ENCODE peak calls at places on chromosomes 11 and 22, in ten cellular contexts. I is tibial artery; G is tibial nerve; U is GM23248; O is OCI-LY7; H is CD8-positive, alpha-beta memory T cell; P is heart right ventricle; L is uterus; D is aorta; Q is mesenchymal stem cell. K is an unnamed sample.

GRCh38 chr11:109902764-109903436 is 190.3 kb upstream of the ZC3H12C start:
- DNase-seq in O (no peak), H (no peak), I (no peak), Q (no peak), P (no peak), D (no peak), G (no peak), U (no peak), L (no peak), K (no peak)

GRCh38 chr11:130726234-130726559 is 190.1 kb downstream of the SNX19 start:
- DNase-seq in P (peak; percentile 61), H (no peak), L (peak; percentile 24), D (no peak), G (peak; percentile 25), U (peak; percentile 39), Q (peak; percentile 55), I (no peak), O (no peak), K (peak; percentile 84)

GRCh38 chr11:33936745-33937612 is 45.1 kb upstream of the LMO2 start:
- DNase-seq in U (peak; percentile 90), O (no peak), G (peak; percentile 43), I (peak; percentile 88), L (peak; percentile 67), P (peak; percentile 82), H (no peak), D (peak; percentile 87), Q (peak; percentile 78), K (peak; percentile 94)

GRCh38 chr11:103035656-103036434 is 56.1 kb downstream of the DCUN1D5 start:
- DNase-seq in O (peak; percentile 84), U (peak; percentile 95), D (no peak), I (no peak), L (no peak), H (peak; percentile 54), Q (peak; percentile 95), G (peak; percentile 67), P (peak; percentile 44), K (no peak)

GRCh38 chr11:12529793-12530192 is 144.4 kb upstream of the TEAD1 start:
- DNase-seq in O (no peak), U (peak; percentile 54), Q (peak; percentile 21), I (no peak), D (no peak), L (no peak), H (no peak), G (no peak), P (no peak), K (no peak)

GRCh38 chr11:11931461-11932055 is 76.9 kb downstream of the DKK3 start:
- DNase-seq in P (peak; percentile 27), U (peak; percentile 87), O (peak; percentile 38), I (no peak), L (peak; percentile 44), D (no peak), Q (peak; percentile 65), H (peak; percentile 22), G (peak; percentile 54), K (no peak)

GRCh38 chr11:3994030-3994640 is 100.5 kb upstream of the RRM1 start:
- DNase-seq in Q (peak; percentile 24), U (peak; percentile 51), D (no peak), L (no peak), H (no peak), P (no peak), O (no peak), I (no peak), G (no peak), K (no peak)

GRCh38 chr11:120432056-120433018 is 79.2 kb upstream of the GRIK4 start:
- DNase-seq in G (peak; percentile 52), D (no peak), O (no peak), L (peak; percentile 50), Q (peak; percentile 99), I (no peak), P (peak; percentile 64), U (peak; percentile 97), H (peak; percentile 1), K (no peak)

GRCh38 chr11:59859695-59860094 is 6.6 kb downstream of the TCN1 start:
- DNase-seq in Q (no peak), L (no peak), O (no peak), I (no peak), G (no peak), P (no peak), U (no peak), H (no peak), D (no peak), K (no peak)

GRCh38 chr22:41360126-41360525 is 21.6 kb upstream of the TEF start:
- DNase-seq in Q (no peak), U (no peak), D (no peak), G (no peak), H (no peak), L (no peak), I (no peak), P (no peak), O (no peak), K (no peak)

GRCh38 chr11:76648061-76648460 is 22.5 kb downstream of the LRRC32 start:
- DNase-seq in Q (no peak), P (no peak), D (peak; percentile 25), G (no peak), O (no peak), H (no peak), L (no peak), U (no peak), I (no peak), K (no peak)

GRCh38 chr11:120643254-120643653 is 131.7 kb downstream of the GRIK4 start:
- DNase-seq in L (no peak), I (no peak), P (no peak), G (no peak), Q (no peak), O (no peak), D (no peak), H (no peak), U (no peak), K (no peak)

GRCh38 chr11:40542821-40543220 is 916.6 kb downstream of the LRRC4C start:
- DNase-seq in I (no peak), L (no peak), H (no peak), O (no peak), Q (no peak), P (no peak), G (no peak), U (no peak), D (no peak), K (no peak)

GRCh38 chr11:126310992-126311310 is 7.1 kb downstream of the DCPS start:
- DNase-seq in I (no peak), H (no peak), U (peak; percentile 36), Q (peak; percentile 38), L (no peak), D (peak; percentile 17), G (no peak), P (no peak), O (no peak), K (no peak)

GRCh38 chr11:67535577-67535976 is 12.3 kb upstream of the CABP2 start:
- DNase-seq in Q (no peak), P (no peak), D (no peak), I (no peak), L (no peak), H (no peak), G (no peak), U (no peak), O (no peak), K (no peak)
- H3K9me3 ChIP-seq in Q (peaks cover 29% of the 10 kb centered on the region), P (no peaks in the 10 kb centered on the region), D (no peaks in the 10 kb centered on the region), I (peaks cover 4% of the 10 kb centered on the region), L (no peaks in the 10 kb centered on the region), H (no peaks in the 10 kb centered on the region), G (no peaks in the 10 kb centered on the region), U (no peaks in the 10 kb centered on the region), O (peaks cover 27% of the 10 kb centered on the region), K (no peaks in the 10 kb centered on the region)

DNA sequence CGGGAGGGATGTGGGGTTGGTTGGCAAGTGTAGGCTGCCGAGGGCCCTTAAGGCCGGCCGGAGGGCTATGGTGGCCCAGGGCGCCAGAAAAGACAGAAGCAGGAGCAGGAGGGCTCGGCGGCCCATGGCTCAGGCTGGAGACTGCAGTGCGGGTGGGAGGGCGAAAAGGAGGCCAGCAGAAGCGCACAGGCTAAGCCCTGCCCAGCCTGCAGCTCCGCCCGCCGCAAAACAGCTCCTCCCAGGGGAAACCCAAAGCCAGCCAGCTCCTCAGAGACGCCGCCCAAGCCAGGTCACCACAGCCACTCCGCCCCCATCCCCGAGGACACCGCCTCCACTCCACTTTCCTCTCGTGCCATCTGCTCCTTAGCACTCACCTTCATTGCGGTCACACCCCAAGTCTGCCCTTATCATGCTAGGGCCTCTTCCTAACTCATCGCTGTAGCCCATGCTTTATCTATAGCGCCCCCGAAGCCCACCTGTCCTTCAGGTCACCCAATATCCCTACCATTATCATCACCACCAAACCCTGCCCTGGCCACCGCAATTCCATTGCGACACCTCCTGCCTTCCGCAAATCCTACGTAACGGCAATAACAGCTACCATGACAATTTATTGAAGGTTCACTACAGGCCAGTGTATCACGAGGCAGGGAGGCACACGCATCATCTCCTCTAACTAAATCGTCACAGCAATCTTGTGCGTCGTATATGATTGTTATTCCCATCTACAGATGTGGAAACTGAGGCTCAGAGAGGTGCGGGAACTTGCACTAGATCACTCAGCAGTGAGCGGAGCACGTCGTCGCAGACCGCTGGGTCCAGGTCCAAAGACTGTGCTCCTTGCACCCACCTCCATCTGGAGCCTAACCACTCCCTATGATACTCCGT is at the start of gene PRCP:
- DNase-seq in G (peak; percentile 79), L (peak; percentile 94), O (peak; percentile 89), H (peak; percentile 91), D (peak; percentile 97), U (peak; percentile 97), I (peak; percentile 98), Q (peak; percentile 95), P (peak; percentile 94), K (peak; percentile 96)
- H3K4me1 ChIP-seq in G (peaks cover 12% of the 10 kb centered on the region), L (no peaks in the 10 kb centered on the region), O (peaks cover 55% of the 10 kb centered on the region), H (peaks cover 18% of the 10 kb centered on the region), D (no peaks in the 10 kb centered on the region), U (peaks cover 5% of the 10 kb centered on the region), I (peaks cover 23% of the 10 kb centered on the region), Q (peaks cover 2% of the 10 kb centered on the region), P (peaks cover 48% of the 10 kb centered on the region), K (no peaks in the 10 kb centered on the region)

DNA sequence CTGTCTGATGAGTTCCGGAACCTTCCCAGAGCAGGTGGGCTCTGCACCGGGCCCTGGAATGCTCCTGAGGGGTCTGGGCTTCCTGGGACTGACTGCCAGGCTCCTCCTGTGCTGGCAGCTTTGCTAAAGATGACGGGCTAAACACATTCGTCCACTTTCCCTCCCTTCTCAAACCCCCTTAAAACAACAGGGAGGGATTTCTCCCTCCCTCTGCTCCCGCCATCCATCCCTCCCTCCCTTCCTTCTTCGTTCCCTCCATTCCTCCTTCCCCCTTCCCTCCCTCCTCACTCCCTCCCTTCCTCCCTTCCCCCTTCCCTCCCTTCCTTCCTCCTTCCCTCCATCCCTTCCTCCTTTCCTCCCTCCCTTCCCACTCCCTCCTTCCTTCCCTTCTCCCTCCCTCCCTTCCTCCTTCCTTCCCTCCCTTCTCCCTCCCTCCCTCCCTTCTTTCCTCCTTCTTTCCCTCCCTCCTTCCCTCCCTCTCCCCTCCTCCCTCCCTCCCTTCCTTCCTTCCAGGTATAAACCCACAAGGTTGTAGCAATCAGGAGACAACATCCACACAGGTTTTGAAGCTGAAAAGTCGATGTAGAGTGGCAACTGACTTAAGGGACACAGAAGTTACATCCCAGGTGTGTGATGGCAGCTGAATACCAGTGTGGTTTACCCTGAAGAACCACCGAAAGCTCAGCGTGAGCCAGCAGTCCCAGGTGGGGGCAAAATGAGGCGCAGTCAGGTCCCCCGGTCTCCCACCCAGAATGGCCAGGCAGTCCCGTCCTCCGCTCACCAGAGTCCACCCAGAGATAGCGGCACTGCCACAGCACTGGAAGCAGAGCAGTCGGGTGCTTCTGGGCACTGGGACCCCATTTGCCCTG is 18.7 kb upstream of the MGAT3 start:
- DNase-seq in D (no peak), P (no peak), G (no peak), L (no peak), U (no peak), I (no peak), O (peak; percentile 48), Q (no peak), H (no peak), K (no peak)
- H3K4me3 ChIP-seq in D (no peak overlapping the region), P (no peak overlapping the region), G (no peak overlapping the region), L (no peak overlapping the region), U (no peak overlapping the region), I (no peak overlapping the region), O (peak overlapping the region; percentile 24), Q (peak overlapping the region; percentile 68), H (peak overlapping the region; percentile 14), K (peak overlapping the region; percentile 34)

GRCh38 chr22:47472636-47473035 is 710.2 kb downstream of the TBC1D22A start:
- DNase-seq in O (no peak), U (no peak), L (no peak), P (no peak), I (no peak), G (no peak), Q (no peak), D (no peak), H (no peak), K (no peak)
- H3K9me3 ChIP-seq in O (no peaks in the 10 kb centered on the region), U (no peaks in the 10 kb centered on the region), L (no peaks in the 10 kb centered on the region), P (no peaks in the 10 kb centered on the region), I (no peaks in the 10 kb centered on the region), G (no peaks in the 10 kb centered on the region), Q (no peaks in the 10 kb centered on the region), D (peaks cover 1% of the 10 kb centered on the region), H (no peaks in the 10 kb centered on the region), K (peaks cover 6% of the 10 kb centered on the region)

K was measured in right atrium auricular region.